ENCODE peak calls at places on chromosomes 12 and 14, in ten cellular contexts. Z is ovary, H is fibroblast of mammary gland, E is right lobe of liver, S is WERI-Rb-1, A is thyroid gland, V is choroid plexus epithelial cell, W is tibial artery, N is suprapubic skin, X is PC-9. U is an unnamed sample.

GRCh38 chr12:67690656-67691055 is 42.1 kb downstream of the DYRK2 start:
- DNase-seq in Z (no peak), H (no peak), E (no peak), S (no peak), A (no peak), V (no peak), W (no peak), N (no peak), X (no peak), U (no peak)

GRCh38 chr12:74689071-74689655 is 151.5 kb downstream of the ATXN7L3B start:
- DNase-seq in Z (no peak), H (peak; percentile 70), E (no peak), S (no peak), A (no peak), V (peak; percentile 84), W (no peak), N (no peak), X (no peak), U (no peak)

GRCh38 chr14:81348086-81348485 is 52.0 kb downstream of the STON2 start:
- DNase-seq in Z (no peak), H (no peak), E (no peak), S (no peak), A (no peak), V (no peak), W (no peak), N (no peak), X (no peak), U (no peak)

GRCh38 chr14:80388980-80389711 is 177.8 kb upstream of the DIO2 start:
- DNase-seq in Z (no peak), H (peak; percentile 74), E (no peak), S (no peak), A (no peak), V (peak; percentile 96), W (no peak), N (no peak), X (peak; percentile 31), U (no peak)

GRCh38 chr12:53994268-53994690 is 5.7 kb upstream of the HOXC9 start:
- DNase-seq in Z (no peak), H (no peak), E (no peak), S (no peak), A (no peak), V (no peak), W (no peak), N (no peak), X (no peak), U (no peak)

GRCh38 chr14:73269729-73270651 is 32.7 kb downstream of the PAPLN start:
- DNase-seq in Z (peak; percentile 69), H (peak; percentile 36), E (no peak), S (no peak), A (peak; percentile 81), V (peak; percentile 54), W (peak; percentile 44), N (peak; percentile 64), X (peak; percentile 52), U (peak; percentile 59)

GRCh38 chr14:99420711-99421110 is 59.9 kb downstream of the SETD3 start:
- DNase-seq in Z (no peak), H (peak; percentile 12), E (no peak), S (no peak), A (peak; percentile 96), V (no peak), W (no peak), N (no peak), X (no peak), U (no peak)

GRCh38 chr12:46430340-46430948 is 57.9 kb upstream of the SLC38A2 start:
- DNase-seq in Z (no peak), H (peak; percentile 89), E (no peak), S (no peak), A (no peak), V (peak; percentile 92), W (no peak), N (no peak), X (peak; percentile 28), U (no peak)

GRCh38 chr12:124927325-124928094 is 13.1 kb upstream of the UBC start:
- DNase-seq in Z (peak; percentile 91), H (peak; percentile 83), E (peak; percentile 87), S (peak; percentile 86), A (peak; percentile 90), V (peak; percentile 86), W (peak; percentile 94), N (peak; percentile 98), X (peak; percentile 93), U (peak; percentile 96)

GRCh38 chr14:66087231-66087630 is 398.9 kb upstream of the CCDC196 start:
- DNase-seq in Z (no peak), H (peak; percentile 43), E (no peak), S (no peak), A (no peak), V (peak; percentile 10), W (no peak), N (no peak), X (no peak), U (no peak)

GRCh38 chr12:60337865-60338549 is 742.2 kb downstream of the SLC16A7 start:
- DNase-seq in Z (no peak), H (no peak), E (no peak), S (no peak), A (no peak), V (no peak), W (no peak), N (no peak), X (no peak), U (no peak)

GRCh38 chr12:52537101-52537500 is 15.8 kb downstream of the KRT71 start:
- DNase-seq in Z (no peak), H (no peak), E (peak; percentile 51), S (no peak), A (no peak), V (no peak), W (no peak), N (no peak), X (no peak), U (no peak)

GRCh38 chr12:52532636-52533035 is 12.4 kb upstream of the KRT5 start:
- DNase-seq in Z (no peak), H (no peak), E (peak; percentile 28), S (no peak), A (no peak), V (no peak), W (no peak), N (no peak), X (no peak), U (no peak)

GRCh38 chr12:52533686-52534470 is 13.7 kb upstream of the KRT5 start:
- DNase-seq in Z (no peak), H (no peak), E (peak; percentile 38), S (no peak), A (no peak), V (no peak), W (no peak), N (peak; percentile 37), X (no peak), U (no peak)

GRCh38 chr12:52531563-52532300 is 11.5 kb upstream of the KRT5 start:
- DNase-seq in Z (no peak), H (no peak), E (no peak), S (no peak), A (no peak), V (no peak), W (peak; percentile 44), N (no peak), X (no peak), U (peak; percentile 22)

DNA sequence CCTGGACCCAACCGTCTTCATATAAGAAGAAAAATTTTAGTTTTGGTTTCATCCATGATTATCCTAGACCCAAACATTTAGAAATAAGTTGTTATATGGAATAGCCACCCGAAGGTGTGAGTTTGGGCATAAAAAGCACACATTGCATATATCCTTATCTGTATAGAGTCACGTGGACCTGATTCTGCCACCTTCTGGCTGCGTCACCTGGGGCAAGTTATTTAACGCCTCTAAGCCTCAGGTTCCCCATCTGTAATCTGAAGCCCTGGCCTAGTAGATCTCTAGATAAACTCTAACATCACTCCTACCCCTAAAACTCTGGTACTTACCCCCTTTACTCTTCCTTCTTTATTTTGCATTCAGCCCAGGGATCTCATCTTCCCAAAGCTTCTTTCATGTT is 14.3 kb upstream of the KRT5 start:
- DNase-seq in Z (no peak), H (no peak), E (no peak), S (no peak), A (no peak), V (no peak), W (no peak), N (no peak), X (no peak), U (no peak)
- TF ChIP-seq CTCF in Z (no peak), H (no peak), E (no peak), S (no peak), A (no peak), V (no peak), W (no peak), N (no peak), X (no peak), U (no peak)

GRCh38 chr12:92930421-92930820 is 1.3 kb upstream of the EEA1 start:
- DNase-seq in Z (no peak), H (peak; percentile 14), E (no peak), S (no peak), A (no peak), V (peak; percentile 19), W (no peak), N (no peak), X (no peak), U (no peak)
- H3K4me3 ChIP-seq in Z (peak overlapping the region; percentile 54), H (no peak overlapping the region), E (no peak overlapping the region), S (peak overlapping the region; percentile 84), A (no peak overlapping the region), V (no peak overlapping the region), W (peak overlapping the region; percentile 93), N (peak overlapping the region; percentile 86), X (peak overlapping the region; percentile 59), U (no peak overlapping the region)

DNA sequence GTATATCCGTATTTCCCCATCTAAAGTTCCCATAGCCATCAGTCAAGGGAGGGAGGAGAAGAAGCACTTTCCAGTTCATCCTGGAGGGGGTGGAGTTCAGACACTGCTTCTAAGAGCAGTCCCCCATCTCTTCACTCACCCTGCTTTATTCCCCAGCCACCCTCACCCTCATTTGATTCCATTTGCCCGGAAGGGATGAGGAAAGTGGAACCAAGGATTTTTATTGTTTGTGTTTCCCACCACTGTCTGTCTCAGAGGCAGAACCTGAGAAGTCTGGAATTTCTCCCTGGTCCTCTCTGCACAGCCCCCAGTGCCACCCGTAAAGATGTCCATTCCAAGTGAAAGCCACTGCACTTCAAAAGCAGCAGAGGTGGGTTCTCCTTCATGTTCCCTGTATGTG is 134.2 kb upstream of the HIF1A start:
- DNase-seq in Z (no peak), H (peak; percentile 76), E (no peak), S (no peak), A (no peak), V (peak; percentile 76), W (no peak), N (no peak), X (no peak), U (no peak)
- TF ChIP-seq CTCF in Z (no peak), H (peak; percentile 43), E (no peak), S (no peak), A (no peak), V (peak; percentile 45), W (no peak), N (no peak), X (peak; percentile 44), U (no peak)

GRCh38 chr14:89617142-89617460 is 200.1 kb upstream of the FOXN3 start:
- DNase-seq in Z (no peak), H (no peak), E (no peak), S (no peak), A (no peak), V (no peak), W (no peak), N (no peak), X (no peak), U (no peak)
- H3K4me3 ChIP-seq in Z (peak overlapping the region; percentile 44), H (peak overlapping the region; percentile 83), E (peak overlapping the region; percentile 64), S (no peak overlapping the region), A (no peak overlapping the region), V (no peak overlapping the region), W (peak overlapping the region; percentile 77), N (peak overlapping the region; percentile 79), X (no peak overlapping the region), U (no peak overlapping the region)